ENCODE peak calls at places on chromosomes 5 and 9, in five cellular contexts. C, Q, F, U and D are unnamed samples.

GRCh38 chr9:82490019-82490499 is 501.5 kb downstream of the SPATA31D1 start:
- DNase-seq in C (no peak), Q (no peak), F (no peak), U (peak; percentile 12), D (no peak)

GRCh38 chr5:135085133-135085935 is 51.3 kb upstream of the PITX1 start:
- DNase-seq in C (no peak), Q (no peak), F (no peak), U (no peak), D (no peak)

GRCh38 chr9:99811598-99812383 is 9.9 kb upstream of the NR4A3 start:
- DNase-seq in C (no peak), Q (no peak), F (no peak), U (no peak), D (no peak)

GRCh38 chr9:113857875-113858274 is 18.2 kb upstream of the ZNF618 start:
- DNase-seq in C (no peak), Q (no peak), F (no peak), U (peak; percentile 40), D (no peak)

GRCh38 chr5:122286547-122286946 is 25.5 kb upstream of the SNCAIP start:
- DNase-seq in C (no peak), Q (no peak), F (no peak), U (no peak), D (no peak)

GRCh38 chr5:79564798-79565279 is 47.4 kb upstream of the TENT2 start:
- DNase-seq in C (no peak), Q (no peak), F (no peak), U (peak; percentile 54), D (no peak)

GRCh38 chr9:104907278-104907951 is 20.5 kb downstream of the ABCA1 start:
- DNase-seq in C (no peak), Q (no peak), F (no peak), U (no peak), D (no peak)

GRCh38 chr9:104200456-104200994 is 106.4 kb downstream of the SMC2 start:
- DNase-seq in C (no peak), Q (no peak), F (no peak), U (no peak), D (no peak)

GRCh38 chr5:153896701-153897100 is 142.0 kb downstream of the FAM114A2 start:
- DNase-seq in C (no peak), Q (no peak), F (no peak), U (no peak), D (no peak)

GRCh38 chr5:15463231-15463630 is 36.7 kb upstream of the FBXL7 start:
- DNase-seq in C (no peak), Q (no peak), F (no peak), U (peak; percentile 57), D (peak; percentile 20)

GRCh38 chr5:94901071-94901979 is 282.9 kb downstream of the SLF1 start:
- DNase-seq in C (no peak), Q (peak; percentile 47), F (no peak), U (no peak), D (no peak)

GRCh38 chr5:113128082-113128481 is 151.5 kb downstream of the DCP2 start:
- DNase-seq in C (no peak), Q (no peak), F (no peak), U (no peak), D (no peak)

GRCh38 chr5:149018909-149019443 is 43.9 kb downstream of the SH3TC2 start:
- DNase-seq in C (no peak), Q (peak; percentile 25), F (no peak), U (no peak), D (peak; percentile 44)

GRCh38 chr5:142977363-142978051 is 207.3 kb downstream of the ARHGAP26 start:
- DNase-seq in C (no peak), Q (no peak), F (peak; percentile 22), U (no peak), D (no peak)

GRCh38 chr5:128349044-128349629 is 188.9 kb downstream of the FBN2 start:
- DNase-seq in C (no peak), Q (peak; percentile 39), F (no peak), U (no peak), D (no peak)

GRCh38 chr5:10451137-10451824 is 9.6 kb downstream of the ROPN1L start:
- DNase-seq in C (no peak), Q (no peak), F (no peak), U (no peak), D (no peak)

GRCh38 chr9:79764377-79764776 is 192.6 kb downstream of the TLE4 start:
- DNase-seq in C (no peak), Q (peak; percentile 30), F (no peak), U (no peak), D (no peak)

GRCh38 chr5:112735702-112736101 is 2.0 kb upstream of the APC start:
- DNase-seq in C (no peak), Q (no peak), F (no peak), U (no peak), D (no peak)

GRCh38 chr5:52674815-52675545 is 112.7 kb upstream of the ITGA1 start:
- DNase-seq in C (no peak), Q (no peak), F (no peak), U (no peak), D (no peak)

GRCh38 chr9:125137200-125137599 is 6.1 kb downstream of the SCAI start:
- DNase-seq in C (no peak), Q (no peak), F (no peak), U (no peak), D (no peak)

GRCh38 chr5:138790684-138791083 is 37.5 kb downstream of the CTNNA1 start:
- DNase-seq in C (no peak), Q (no peak), F (no peak), U (no peak), D (no peak)

GRCh38 chr5:43152946-43153345 is 32.2 kb downstream of the ZNF131 start:
- DNase-seq in C (no peak), Q (no peak), F (no peak), U (no peak), D (no peak)

GRCh38 chr5:59729357-59729756 is 164.2 kb downstream of the PDE4D start:
- DNase-seq in C (no peak), Q (no peak), F (no peak), U (no peak), D (no peak)

GRCh38 chr5:61919920-61920319 is 386.1 kb upstream of the KIF2A start:
- DNase-seq in C (no peak), Q (peak; percentile 75), F (no peak), U (no peak), D (no peak)

GRCh38 chr9:35306281-35306680 is 144.5 kb downstream of the UNC13B start:
- DNase-seq in C (no peak), Q (no peak), F (no peak), U (no peak), D (no peak)

DNA sequence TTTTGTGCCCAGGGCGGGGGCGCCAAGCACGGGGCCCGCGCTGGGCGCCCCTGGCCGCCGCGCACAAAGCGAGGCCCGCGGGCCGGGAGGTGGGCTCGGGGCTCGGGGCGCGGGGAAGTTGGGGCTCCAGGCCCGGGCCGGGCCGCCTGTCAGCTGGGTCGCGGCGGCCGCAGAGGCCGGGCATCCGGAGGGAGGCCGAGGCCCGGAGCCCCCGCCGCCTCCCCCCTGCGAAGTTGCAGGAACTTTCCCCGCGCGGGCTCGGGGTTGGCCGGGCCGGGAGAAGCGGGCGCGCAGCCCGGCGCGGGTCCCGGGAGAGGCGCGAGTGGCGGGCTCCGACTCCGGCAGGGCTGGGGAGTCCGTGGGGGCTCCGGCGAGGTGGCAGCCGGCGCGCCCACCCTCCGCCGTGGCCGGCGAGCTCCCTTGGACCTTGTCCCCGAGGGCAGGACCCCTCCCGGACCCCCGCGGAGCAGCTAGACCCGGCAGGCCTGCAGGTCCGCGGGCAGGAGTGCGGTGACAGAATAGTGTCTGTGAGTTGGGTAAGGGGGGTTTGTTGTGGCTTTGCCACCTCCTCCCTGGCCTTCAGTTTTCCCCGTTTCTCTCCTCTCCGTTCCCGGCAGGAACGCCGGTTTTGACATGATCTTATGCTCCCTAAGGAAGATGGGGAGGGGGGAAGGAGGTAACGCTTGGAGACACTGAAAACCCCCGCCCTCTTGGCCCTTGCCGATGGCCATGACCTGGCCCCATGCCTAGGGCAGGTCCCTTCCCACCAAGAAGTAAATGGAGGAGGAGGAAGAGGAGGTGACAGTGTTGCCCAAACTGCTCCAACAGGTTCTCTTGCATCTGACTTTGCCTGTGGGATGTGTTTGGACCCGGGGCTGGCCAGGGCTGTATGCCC is 908 bp downstream of the PHF2 start:
- DNase-seq in C (peak; percentile 66), Q (peak; percentile 53), F (no peak), U (peak; percentile 38), D (no peak)
- H3K4me1 ChIP-seq in C (peaks cover 18% of the 10 kb centered on the region), Q (peaks cover 49% of the 10 kb centered on the region), F (peaks cover 28% of the 10 kb centered on the region), U (peaks cover 15% of the 10 kb centered on the region), D (no peaks in the 10 kb centered on the region)

DNA sequence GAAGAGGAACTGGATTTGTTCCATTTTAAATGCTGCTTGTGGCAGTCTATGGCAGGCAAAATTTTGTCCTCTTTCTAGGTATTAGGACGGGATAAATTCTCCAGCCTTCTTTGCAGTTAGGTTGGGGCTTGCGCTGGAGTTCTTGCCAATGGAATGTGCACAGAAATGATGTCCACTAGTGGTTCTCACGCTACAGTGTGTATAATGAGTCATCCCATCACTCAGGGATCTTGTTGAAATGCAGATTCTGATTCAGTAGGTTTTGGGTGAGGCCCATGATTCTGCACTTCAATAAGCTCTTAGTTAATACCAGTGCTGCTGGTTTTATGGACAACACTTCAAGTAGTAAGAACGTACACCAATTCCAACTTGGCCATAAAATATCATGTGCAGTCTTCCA is 317.6 kb upstream of the KLF4 start:
- DNase-seq in C (no peak), Q (no peak), F (no peak), U (no peak), D (no peak)
- H3K4me3 ChIP-seq in C (no peak overlapping the region), Q (no peak overlapping the region), F (no peak overlapping the region), U (no peak overlapping the region), D (no peak overlapping the region)

GRCh38 chr5:77310494-77311216 is 100.2 kb downstream of the PDE8B start:
- DNase-seq in C (no peak), Q (no peak), F (no peak), U (no peak), D (no peak)
- H3K4me1 ChIP-seq in C (no peaks in the 10 kb centered on the region), Q (no peaks in the 10 kb centered on the region), F (no peaks in the 10 kb centered on the region), U (no peaks in the 10 kb centered on the region), D (no peaks in the 10 kb centered on the region)

GRCh38 chr9:14343236-14343947 is 29.5 kb upstream of the NFIB start:
- DNase-seq in C (no peak), Q (no peak), F (no peak), U (no peak), D (no peak)

GRCh38 chr9:14343948-14344547 is 30.1 kb upstream of the NFIB start:
- DNase-seq in C (no peak), Q (no peak), F (no peak), U (peak; percentile 76), D (no peak)

GRCh38 chr9:14346301-14346721 is 32.4 kb upstream of the NFIB start:
- DNase-seq in C (no peak), Q (no peak), F (no peak), U (peak; percentile 47), D (no peak)

GRCh38 chr9:14345586-14346237 is 31.8 kb upstream of the NFIB start:
- DNase-seq in C (no peak), Q (no peak), F (no peak), U (peak; percentile 70), D (no peak)

DNA sequence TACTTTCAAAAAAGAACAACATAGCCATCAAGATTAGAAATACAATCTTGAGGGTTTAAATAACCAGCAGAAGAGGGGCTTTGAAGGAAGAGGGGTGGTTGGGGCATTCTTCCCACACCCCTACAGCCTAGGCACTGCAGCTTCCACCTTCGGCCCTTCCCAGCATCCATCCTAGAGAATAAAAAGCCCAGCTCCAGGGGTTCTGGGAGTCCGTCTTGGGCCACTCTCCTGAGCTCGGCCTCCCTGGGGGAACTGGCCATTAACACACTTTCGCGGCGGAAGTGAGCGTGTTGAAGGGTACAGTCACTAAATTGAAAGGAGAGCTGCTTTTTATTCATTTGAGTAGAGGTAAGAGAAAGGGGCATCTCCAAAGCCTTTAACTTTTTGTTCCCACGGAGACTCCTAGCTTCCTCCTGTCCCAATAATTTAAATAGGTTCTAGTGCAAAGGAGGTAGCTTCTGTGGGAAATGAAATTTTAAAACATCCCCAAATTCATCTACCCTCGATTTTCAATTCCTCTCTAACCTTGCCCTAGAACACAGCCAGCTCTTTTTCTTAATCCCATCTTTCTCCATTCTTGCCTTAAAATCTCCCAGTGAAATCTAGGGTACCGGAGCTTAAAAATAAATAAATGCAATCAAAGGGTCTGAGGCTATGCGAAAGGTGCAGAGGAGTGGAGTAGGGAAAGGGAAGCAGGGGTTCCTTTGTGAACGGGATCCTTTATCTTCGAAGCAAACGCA is 31.1 kb upstream of the NFIB start:
- DNase-seq in C (no peak), Q (no peak), F (no peak), U (peak; percentile 58), D (no peak)
- H3K4me3 ChIP-seq in C (no peak overlapping the region), Q (no peak overlapping the region), F (no peak overlapping the region), U (peak overlapping the region; percentile 46), D (no peak overlapping the region)